ENCODE peak calls at places on chromosome 1, in nine cellular contexts. S is osteocyte, L is Peyer's patch, D is neural crest cell, N is glutamatergic neuron, Q is MCF 10A, Z is heart right ventricle, U is A673, F is fibroblast of mammary gland. E is an unnamed sample.

GRCh38 chr1:203289281-203289981 is 15.9 kb upstream of the BTG2 start:
- DNase-seq in S (no peak), L (peak; percentile 88), D (no peak), N (no peak), Q (no peak), Z (no peak), U (no peak), F (no peak), E (peak; percentile 80)

GRCh38 chr1:219990782-219991510 is 55.4 kb downstream of the EPRS1 start:
- DNase-seq in S (no peak), L (no peak), D (no peak), N (no peak), Q (peak; percentile 75), Z (no peak), U (peak; percentile 56), F (peak; percentile 58), E (no peak)

GRCh38 chr1:41341365-41341683 is 19.9 kb upstream of the FOXO6 start:
- DNase-seq in S (no peak), L (no peak), D (no peak), N (no peak), Q (no peak), Z (no peak), U (peak; percentile 52), F (no peak), E (no peak)

GRCh38 chr1:46451948-46452930 is 37.4 kb upstream of the DMBX1 start:
- DNase-seq in S (no peak), L (no peak), D (no peak), N (peak; percentile 38), Q (no peak), Z (no peak), U (no peak), F (no peak), E (no peak)

GRCh38 chr1:88549536-88549935 is 134.5 kb upstream of the PKN2 start:
- DNase-seq in S (no peak), L (no peak), D (no peak), N (no peak), Q (peak; percentile 27), Z (no peak), U (peak; percentile 42), F (peak; percentile 12), E (no peak)

GRCh38 chr1:54356680-54357147 is 49.5 kb downstream of the SSBP3 start:
- DNase-seq in S (no peak), L (no peak), D (no peak), N (no peak), Q (no peak), Z (no peak), U (no peak), F (no peak), E (no peak)

GRCh38 chr1:185646202-185646683 is 87.9 kb upstream of the HMCN1 start:
- DNase-seq in S (no peak), L (no peak), D (peak; percentile 9), N (no peak), Q (peak; percentile 99), Z (peak; percentile 79), U (peak; percentile 100), F (peak; percentile 95), E (no peak)

GRCh38 chr1:24745711-24746582 is 700 bp downstream of the CLIC4 start:
- DNase-seq in S (no peak), L (peak; percentile 46), D (peak; percentile 22), N (peak; percentile 34), Q (peak; percentile 92), Z (peak; percentile 58), U (peak; percentile 76), F (peak; percentile 76), E (no peak)

GRCh38 chr1:204419064-204419403 is 7.4 kb upstream of the PPP1R15B start:
- DNase-seq in S (no peak), L (no peak), D (no peak), N (no peak), Q (peak; percentile 55), Z (no peak), U (no peak), F (no peak), E (no peak)

GRCh38 chr1:151050051-151050688 is 2.6 kb downstream of the C1orf56 start:
- DNase-seq in S (no peak), L (no peak), D (no peak), N (no peak), Q (no peak), Z (no peak), U (no peak), F (no peak), E (no peak)

GRCh38 chr1:151049458-151049857 is 1.9 kb downstream of the C1orf56 start:
- DNase-seq in S (no peak), L (no peak), D (no peak), N (no peak), Q (no peak), Z (no peak), U (no peak), F (no peak), E (no peak)

GRCh38 chr1:151048645-151049032 is 1.1 kb downstream of the C1orf56 start:
- DNase-seq in S (no peak), L (no peak), D (no peak), N (no peak), Q (no peak), Z (no peak), U (no peak), F (no peak), E (no peak)

GRCh38 chr1:151047591-151047924 is at the start of gene C1orf56:
- DNase-seq in S (peak; percentile 89), L (peak; percentile 68), D (peak; percentile 61), N (peak; percentile 74), Q (peak; percentile 61), Z (peak; percentile 59), U (peak; percentile 72), F (peak; percentile 52), E (peak; percentile 56)

DNA sequence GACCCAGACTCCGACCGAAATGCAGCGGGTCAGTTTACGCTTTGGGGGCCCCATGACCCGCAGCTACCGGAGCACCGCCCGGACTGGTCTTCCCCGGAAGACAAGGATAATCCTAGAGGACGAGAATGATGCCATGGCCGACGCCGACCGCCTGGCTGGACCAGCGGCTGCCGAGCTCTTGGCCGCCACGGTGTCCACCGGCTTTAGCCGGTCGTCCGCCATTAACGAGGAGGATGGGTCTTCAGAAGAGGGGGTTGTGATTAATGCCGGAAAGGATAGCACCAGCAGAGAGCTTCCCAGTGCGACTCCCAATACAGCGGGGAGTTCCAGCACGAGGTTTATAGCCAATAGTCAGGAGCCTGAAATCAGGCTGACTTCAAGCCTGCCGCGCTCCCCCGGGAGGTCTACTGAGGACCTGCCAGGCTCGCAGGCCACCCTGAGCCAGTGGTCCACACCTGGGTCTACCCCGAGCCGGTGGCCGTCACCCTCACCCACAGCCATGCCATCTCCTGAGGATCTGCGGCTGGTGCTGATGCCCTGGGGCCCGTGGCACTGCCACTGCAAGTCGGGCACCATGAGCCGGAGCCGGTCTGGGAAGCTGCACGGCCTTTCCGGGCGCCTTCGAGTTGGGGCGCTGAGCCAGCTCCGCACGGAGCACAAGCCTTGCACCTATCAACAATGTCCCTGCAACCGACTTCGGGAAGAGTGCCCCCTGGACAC is 534 bp downstream of the C1orf56 start:
- DNase-seq in S (peak; percentile 88), L (peak; percentile 77), D (peak; percentile 64), N (peak; percentile 73), Q (peak; percentile 79), Z (peak; percentile 73), U (peak; percentile 79), F (peak; percentile 65), E (peak; percentile 58)
- TF ChIP-seq CTCF in S (peak; percentile 65), L (peak; percentile 44), D (peak; percentile 67), N (peak; percentile 73), Q (no peak), Z (no peak), U (peak; percentile 65), F (peak; percentile 51), E (no peak)

GRCh38 chr1:63087966-63088365 is 234.4 kb upstream of the FOXD3 start:
- DNase-seq in S (no peak), L (no peak), D (peak; percentile 71), N (peak; percentile 65), Q (no peak), Z (no peak), U (no peak), F (no peak), E (no peak)
- TF ChIP-seq CTCF in S (peak; percentile 28), L (no peak), D (peak; percentile 58), N (peak; percentile 41), Q (no peak), Z (no peak), U (no peak), F (no peak), E (no peak)

DNA sequence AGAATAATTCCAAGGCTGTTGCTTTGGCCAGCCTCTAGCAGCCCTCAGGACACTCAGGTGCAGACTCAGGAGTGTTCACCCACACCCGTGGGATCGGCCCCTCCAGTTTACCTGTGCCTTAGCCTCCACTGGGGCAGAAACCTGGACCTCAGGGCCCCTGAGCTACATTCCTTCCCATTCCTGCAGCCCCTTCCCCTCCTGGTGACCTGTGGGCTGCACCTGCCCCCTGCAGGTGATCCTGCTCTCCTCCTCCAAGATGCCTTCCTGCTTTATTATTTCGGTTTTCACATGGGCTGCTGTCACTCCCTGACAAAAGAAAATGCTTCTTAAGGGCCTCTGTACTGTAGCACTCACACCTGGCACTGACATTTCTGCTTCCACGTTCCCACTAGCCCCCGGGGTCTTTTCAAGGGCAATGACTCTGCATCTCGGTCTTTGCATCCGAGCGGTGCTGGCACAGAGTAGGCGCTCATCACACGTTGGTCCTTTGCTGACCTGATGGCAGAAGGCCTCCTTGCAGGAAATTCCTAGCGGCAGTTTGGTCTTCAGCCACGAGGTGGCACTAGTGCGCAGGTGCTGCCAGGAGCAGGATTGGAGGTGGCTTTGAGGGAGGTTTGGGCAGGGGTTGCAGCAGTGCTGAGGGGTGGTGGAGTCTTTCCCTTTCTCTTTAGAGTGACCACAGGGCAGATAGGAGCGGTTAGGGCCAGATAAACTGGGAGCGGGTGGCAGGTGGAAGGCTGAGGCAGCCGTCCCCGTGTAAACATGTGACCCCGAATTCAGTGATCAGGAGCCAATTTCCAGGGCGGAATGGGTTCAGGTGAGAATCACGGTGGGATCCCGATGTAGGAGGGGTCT is 25.3 kb upstream of the ETV3 start:
- DNase-seq in S (peak; percentile 91), L (peak; percentile 62), D (peak; percentile 89), N (peak; percentile 90), Q (peak; percentile 79), Z (peak; percentile 32), U (peak; percentile 81), F (peak; percentile 54), E (peak; percentile 76)
- TF ChIP-seq CTCF in S (peak; percentile 85), L (peak; percentile 92), D (peak; percentile 90), N (peak; percentile 90), Q (peak; percentile 97), Z (peak; percentile 84), U (peak; percentile 97), F (peak; percentile 92), E (peak; percentile 89)

GRCh38 chr1:212719633-212720032 is 20.0 kb upstream of the BATF3 start:
- DNase-seq in S (no peak), L (no peak), D (no peak), N (no peak), Q (no peak), Z (no peak), U (no peak), F (no peak), E (no peak)

GRCh38 chr1:212718499-212718898 is 18.9 kb upstream of the BATF3 start:
- DNase-seq in S (no peak), L (no peak), D (no peak), N (no peak), Q (peak; percentile 42), Z (no peak), U (peak; percentile 70), F (peak; percentile 49), E (no peak)

GRCh38 chr1:212727386-212728181 is 27.9 kb upstream of the BATF3 start:
- DNase-seq in S (no peak), L (no peak), D (no peak), N (no peak), Q (peak; percentile 89), Z (no peak), U (no peak), F (peak; percentile 65), E (no peak)

GRCh38 chr1:212722270-212722945 is 22.8 kb upstream of the BATF3 start:
- DNase-seq in S (no peak), L (no peak), D (no peak), N (no peak), Q (no peak), Z (no peak), U (peak; percentile 59), F (no peak), E (no peak)

GRCh38 chr1:212721388-212722247 is 22.0 kb upstream of the BATF3 start:
- DNase-seq in S (no peak), L (no peak), D (no peak), N (no peak), Q (peak; percentile 91), Z (no peak), U (peak; percentile 32), F (peak; percentile 83), E (no peak)
- TF ChIP-seq CTCF in S (no peak), L (no peak), D (no peak), N (no peak), Q (no peak), Z (no peak), U (no peak), F (no peak), E (no peak)

E was measured in activated B cell treated with CpG ODN at 0.5 μM for 24 hours.